ENCODE peak calls at places on chromosomes 16 and 17, in four cellular contexts. Q is NCI-H1105 treated with DMSO at 0.1 percent for 48 hours, R is RPMI8226, U is GM19239. E is an unnamed sample.

GRCh38 chr17:3851461-3852100 is 5.5 kb upstream of the NCBP3 start:
- DNase-seq in U (no peak), Q (no peak), R (no peak), E (no peak)

GRCh38 chr16:72963921-72964320 is 84.0 kb downstream of the ZFHX3 start:
- DNase-seq in R (no peak), Q (no peak), U (no peak), E (no peak)

GRCh38 chr17:50423553-50424159 is 2.4 kb upstream of the ACSF2 start:
- DNase-seq in R (no peak), Q (no peak), U (no peak), E (no peak)

GRCh38 chr17:36824678-36825091 is 112.6 kb upstream of the LHX1 start:
- DNase-seq in R (peak; percentile 84), U (no peak), Q (no peak), E (no peak)

GRCh38 chr17:48024149-48025039 is 13.2 kb downstream of the COPZ2 start:
- DNase-seq in Q (peak; percentile 45), R (peak; percentile 78), U (no peak), E (no peak)

GRCh38 chr17:80520810-80521209 is 23.8 kb upstream of the RPTOR start:
- DNase-seq in U (no peak), R (no peak), Q (no peak), E (no peak)

GRCh38 chr16:52518884-52519283 is 28.1 kb downstream of the TOX3 start:
- DNase-seq in U (no peak), R (no peak), Q (no peak), E (no peak)

GRCh38 chr17:77598241-77598620 is 360.3 kb upstream of the TNRC6C start:
- DNase-seq in U (no peak), Q (no peak), R (no peak), E (no peak)

GRCh38 chr17:74389937-74390679 is 22.8 kb downstream of the GPR142 start:
- DNase-seq in Q (no peak), R (no peak), U (no peak), E (no peak)

GRCh38 chr16:19972111-19972510 is 87.5 kb upstream of the GPRC5B start:
- DNase-seq in R (no peak), U (no peak), Q (no peak), E (no peak)

GRCh38 chr16:5073279-5073629 is 1.6 kb downstream of the ALG1 start:
- DNase-seq in Q (no peak), R (no peak), U (no peak), E (no peak)

GRCh38 chr16:4846503-4846900 is 586 bp downstream of the GLYR1 start:
- DNase-seq in R (peak; percentile 67), U (no peak), Q (no peak), E (no peak)

GRCh38 chr16:47204736-47205499 is 61.2 kb upstream of the NETO2 start:
- DNase-seq in R (no peak), Q (no peak), U (no peak), E (no peak)

GRCh38 chr16:55730115-55730514 is 74.3 kb downstream of the SLC6A2 start:
- DNase-seq in Q (no peak), U (no peak), R (no peak), E (no peak)

GRCh38 chr16:73231969-73232554 is 184.1 kb upstream of the ZFHX3 start:
- DNase-seq in U (no peak), Q (peak; percentile 12), R (no peak), E (no peak)

E was measured in DMS 273 treated with DMSO at 0.1 percent for 48 hours.